ENCODE peak calls at places on chromosome 13, in nine cellular contexts. G is heart right ventricle, A is AG09309, Y is AG04450, S is endothelial cell of umbilical vein, W is AG04449, V is OCI-LY7, H is choroid plexus epithelial cell, N is cardiac fibroblast. E is an unnamed sample.

GRCh38 chr13:37753776-37754175 is 115.8 kb downstream of the TRPC4 start:
- DNase-seq in Y (no peak), S (no peak), G (no peak), H (no peak), W (no peak), A (no peak), V (no peak), N (no peak), E (no peak)

GRCh38 chr13:77623797-77624196 is 73.7 kb upstream of the SLAIN1 start:
- DNase-seq in S (no peak), Y (no peak), N (no peak), A (no peak), G (no peak), W (no peak), V (no peak), H (no peak), E (no peak)

GRCh38 chr13:85509512-85509911 is 289.7 kb downstream of the SLITRK6 start:
- DNase-seq in A (no peak), N (no peak), G (no peak), W (no peak), Y (no peak), V (no peak), H (peak), S (no peak), E (no peak)

GRCh38 chr13:30735025-30735967 is at the start of gene ALOX5AP:
- DNase-seq in S (no peak), H (peak), N (no peak), W (no peak), Y (no peak), A (no peak), G (no peak), V (peak), E (no peak)

GRCh38 chr13:75869981-75870380 is 233.9 kb downstream of the LMO7 start:
- DNase-seq in N (no peak), Y (no peak), A (no peak), S (no peak), H (no peak), G (no peak), W (no peak), V (no peak), E (no peak)

GRCh38 chr13:52838433-52839107 is 9.9 kb downstream of the PCDH8 start:
- DNase-seq in H (no peak), Y (no peak), S (no peak), N (no peak), G (no peak), V (no peak), W (no peak), A (no peak), E (no peak)

GRCh38 chr13:32010137-32010536 is 21.4 kb upstream of the FRY start:
- DNase-seq in Y (no peak), G (no peak), W (no peak), V (no peak), N (peak), H (peak), S (no peak), A (no peak), E (no peak)

GRCh38 chr13:53151692-53152421 is 123.2 kb downstream of the OLFM4 start:
- DNase-seq in W (no peak), H (peak), A (no peak), V (peak), G (no peak), S (peak), N (peak), Y (no peak), E (no peak)

GRCh38 chr13:25468330-25469178 is 96.8 kb downstream of the ATP8A2 start:
- DNase-seq in N (no peak), S (no peak), H (peak), G (no peak), Y (no peak), V (no peak), A (no peak), W (no peak), E (no peak)

GRCh38 chr13:109626386-109627171 is 159.8 kb downstream of the IRS2 start:
- DNase-seq in N (no peak), A (no peak), G (no peak), S (no peak), H (no peak), V (no peak), Y (no peak), W (no peak), E (no peak)

GRCh38 chr13:100508996-100509395 is 79.6 kb downstream of the GGACT start:
- DNase-seq in A (no peak), N (no peak), V (no peak), H (peak), G (no peak), W (no peak), S (no peak), Y (no peak), E (no peak)

GRCh38 chr13:110245421-110245899 is 61.5 kb downstream of the COL4A1 start:
- DNase-seq in S (no peak), H (no peak), Y (peak), G (no peak), V (no peak), W (no peak), N (peak), A (no peak), E (no peak)

GRCh38 chr13:51520524-51520923 is 63.7 kb upstream of the WDFY2 start:
- DNase-seq in A (no peak), V (no peak), Y (peak), N (peak), W (no peak), S (no peak), G (no peak), H (peak), E (no peak)

GRCh38 chr13:37306778-37307544 is 201.5 kb upstream of the CSNK1A1L start:
- DNase-seq in W (peak), N (peak), S (peak), H (peak), V (no peak), G (no peak), A (peak), Y (peak), E (peak)

GRCh38 chr13:105672911-105673310 is 862.6 kb downstream of the EFNB2 start:
- DNase-seq in N (no peak), S (no peak), A (no peak), W (no peak), H (no peak), G (no peak), V (no peak), Y (no peak), E (no peak)

GRCh38 chr13:94063096-94063495 is 416.4 kb downstream of the DCT start:
- DNase-seq in S (no peak), H (peak), Y (peak), A (no peak), N (peak), G (no peak), V (no peak), W (no peak), E (peak)

GRCh38 chr13:107642841-107643240 is 572.5 kb downstream of the LIG4 start:
- DNase-seq in S (no peak), H (no peak), V (no peak), G (no peak), N (no peak), W (no peak), Y (peak), A (no peak), E (no peak)

GRCh38 chr13:32086791-32087441 is 55.3 kb downstream of the FRY start:
- DNase-seq in N (peak), V (no peak), A (no peak), G (no peak), W (no peak), H (no peak), S (no peak), Y (no peak), E (no peak)

GRCh38 chr13:112879283-112879833 is 89.7 kb upstream of the MCF2L start:
- DNase-seq in S (no peak), G (peak), W (peak), A (peak), H (no peak), Y (no peak), N (peak), V (no peak), E (no peak)

GRCh38 chr13:34044660-34045080 is 226.7 kb downstream of the RFC3 start:
- DNase-seq in N (peak), V (no peak), G (no peak), W (peak), Y (peak), H (peak), S (peak), A (peak), E (peak)

GRCh38 chr13:52840066-52840465 is 8.4 kb downstream of the PCDH8 start:
- DNase-seq in G (no peak), H (no peak), S (no peak), V (no peak), Y (no peak), A (no peak), N (no peak), W (no peak), E (no peak)

GRCh38 chr13:113967729-113968462 is 6.0 kb downstream of the C13orf46 start:
- DNase-seq in N (no peak), W (no peak), V (no peak), G (no peak), Y (no peak), H (no peak), A (no peak), S (no peak), E (no peak)

GRCh38 chr13:75946746-75947397 is 310.7 kb downstream of the LMO7 start:
- DNase-seq in N (no peak), V (no peak), A (no peak), Y (no peak), W (no peak), S (no peak), H (no peak), G (no peak), E (no peak)

GRCh38 chr13:80399340-80400163 is 58.6 kb upstream of the SPRY2 start:
- DNase-seq in G (no peak), N (no peak), V (no peak), A (no peak), W (no peak), H (peak), Y (no peak), S (no peak), E (peak)

GRCh38 chr13:34409496-34410163 is 532.4 kb upstream of the NBEA start:
- DNase-seq in H (no peak), A (no peak), N (no peak), S (no peak), Y (no peak), G (no peak), V (no peak), W (no peak), E (no peak)

GRCh38 chr13:91406619-91407018 is 8.2 kb downstream of the GPC5 start:
- DNase-seq in H (peak), N (peak), W (no peak), V (peak), G (no peak), S (peak), A (no peak), Y (no peak), E (peak)

GRCh38 chr13:78238911-78239310 is 320.3 kb upstream of the EDNRB start:
- DNase-seq in A (no peak), N (peak), G (no peak), W (no peak), Y (no peak), S (no peak), H (peak), V (no peak), E (no peak)

GRCh38 chr13:50991624-50992610 is 82.3 kb downstream of the RNASEH2B start:
- DNase-seq in A (no peak), N (no peak), G (no peak), S (no peak), W (no peak), Y (no peak), V (no peak), H (no peak), E (no peak)

GRCh38 chr13:109727251-109727650 is 59.1 kb downstream of the IRS2 start:
- DNase-seq in N (no peak), W (no peak), H (no peak), V (no peak), Y (no peak), A (no peak), S (no peak), G (no peak), E (no peak)

GRCh38 chr13:60584976-60585375 is 188.0 kb downstream of the TDRD3 start:
- DNase-seq in W (no peak), V (no peak), S (no peak), H (peak), A (no peak), G (peak), Y (no peak), N (peak), E (no peak)

GRCh38 chr13:60577761-60578160 is 180.7 kb downstream of the TDRD3 start:
- DNase-seq in S (no peak), G (no peak), N (no peak), V (no peak), Y (no peak), H (no peak), W (no peak), A (no peak), E (no peak)

GRCh38 chr13:60583911-60584753 is 187.1 kb downstream of the TDRD3 start:
- DNase-seq in Y (peak), S (no peak), G (no peak), H (peak), N (peak), W (peak), V (no peak), A (peak), E (peak)

DNA sequence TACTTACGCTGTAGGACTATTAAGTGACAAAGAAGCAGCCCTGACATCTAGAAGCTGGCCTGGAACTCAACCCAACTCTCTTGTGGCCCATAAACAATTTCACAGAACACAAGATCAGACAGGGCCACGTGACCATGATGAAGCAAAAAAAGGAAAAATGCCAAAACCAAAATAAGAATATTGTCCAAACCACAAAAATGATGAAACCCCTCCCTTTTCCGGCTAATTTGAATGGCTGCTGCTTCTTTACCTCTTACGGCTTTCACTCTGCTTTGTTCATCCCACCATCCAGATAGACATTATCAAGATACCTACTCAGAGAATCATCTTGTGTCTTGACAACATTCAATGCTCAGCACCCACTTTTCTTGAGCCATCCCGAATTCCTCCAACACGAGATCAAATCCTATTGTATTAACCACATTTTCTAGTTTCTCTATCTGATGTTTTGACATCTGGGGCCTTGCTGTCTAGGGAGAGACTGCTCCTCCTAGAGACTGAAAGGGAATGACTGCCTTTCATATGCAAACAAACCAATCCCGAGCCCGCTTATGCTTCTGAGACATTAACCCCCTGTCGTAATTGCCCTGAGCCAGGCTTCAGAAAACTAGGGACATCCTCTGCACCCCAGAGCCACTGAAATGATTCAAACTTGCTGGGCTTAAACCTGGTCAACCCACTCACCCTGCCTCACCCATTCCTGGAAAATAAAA is 186.3 kb downstream of the TDRD3 start:
- DNase-seq in Y (no peak), A (peak), H (peak), V (no peak), W (peak), S (no peak), N (peak), G (no peak), E (no peak)
- TF ChIP-seq CTCF in Y (no peak), A (peak), H (peak), V (no peak), W (peak), S (no peak), N (peak), G (no peak), E (no peak)

DNA sequence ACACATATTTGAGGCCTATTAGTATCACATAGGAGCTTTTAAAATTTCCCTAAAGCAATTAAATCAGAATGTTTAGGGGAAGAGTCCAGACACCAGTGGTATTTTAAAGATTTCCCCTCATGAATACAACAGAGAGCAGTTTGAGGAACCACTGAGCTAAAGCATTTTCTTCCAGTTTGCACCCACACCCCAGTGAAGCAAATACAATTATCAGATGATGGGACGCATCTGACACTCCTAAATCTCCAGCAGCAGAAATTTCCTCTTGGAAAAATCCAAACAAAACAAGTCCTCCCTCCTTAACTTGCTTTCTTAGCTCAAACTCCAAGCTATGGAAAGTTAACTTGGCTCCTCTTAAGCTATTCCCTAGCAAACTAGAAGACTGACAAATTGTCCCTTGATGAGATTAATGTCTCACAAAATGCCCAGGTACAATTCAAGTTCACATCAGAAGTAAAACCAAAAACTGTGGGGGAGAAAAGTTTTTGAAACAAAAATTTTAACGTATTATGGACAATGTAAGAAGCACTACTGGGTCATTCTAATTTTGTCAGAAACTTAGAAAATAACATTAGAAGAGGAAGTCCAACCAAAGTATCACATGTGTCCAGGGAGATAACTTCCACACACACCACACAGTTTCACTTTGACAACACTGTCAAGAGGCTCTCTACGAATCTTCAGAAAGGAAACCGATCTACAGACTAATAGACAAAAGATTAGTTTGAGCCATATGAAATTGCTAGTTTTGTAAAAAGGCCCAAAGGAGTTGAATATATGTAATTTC is 74.1 kb downstream of the ABCC4 start:
- DNase-seq in V (no peak), S (peak), G (no peak), A (no peak), H (no peak), W (no peak), N (no peak), Y (no peak), E (no peak)
- H3K4me3 ChIP-seq in V (no peak), S (no peak), G (no peak), A (no peak), H (no peak), W (no peak), N (no peak), Y (no peak), E (no peak)

DNA sequence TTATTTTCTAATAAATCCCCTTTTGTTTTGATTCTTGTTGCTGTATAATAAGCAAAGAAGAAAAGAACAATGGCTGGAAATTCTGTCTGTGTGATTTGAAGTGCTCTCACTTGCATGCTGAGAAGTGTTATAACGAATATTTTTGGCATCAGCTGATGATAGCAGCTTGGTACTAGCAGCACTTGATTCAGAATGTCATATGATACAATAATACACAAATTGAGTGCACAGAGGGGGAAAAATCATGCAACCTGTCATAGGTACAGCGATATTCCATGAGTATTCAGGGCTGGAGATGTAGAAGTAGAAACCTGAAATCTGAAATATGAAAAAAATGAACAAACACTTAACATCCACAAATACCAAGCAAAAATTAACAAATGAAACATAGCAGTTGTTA is 108.1 kb downstream of the FGF14 start:
- DNase-seq in W (no peak), V (no peak), S (no peak), G (no peak), Y (no peak), N (no peak), A (no peak), H (no peak), E (no peak)
- TF ChIP-seq CTCF in W (no peak), V (no peak), S (no peak), G (no peak), Y (no peak), N (no peak), A (no peak), H (no peak), E (no peak)

GRCh38 chr13:26760835-26761582 is 423 bp upstream of the GPR12 start:
- DNase-seq in Y (no peak), H (no peak), G (no peak), W (no peak), N (no peak), V (no peak), A (no peak), S (no peak), E (no peak)

GRCh38 chr13:26758496-26759155 is 2.0 kb downstream of the GPR12 start:
- DNase-seq in W (no peak), V (no peak), N (no peak), G (no peak), A (no peak), S (no peak), Y (no peak), H (no peak), E (no peak)

GRCh38 chr13:26759907-26760834 is at the start of gene GPR12:
- DNase-seq in W (no peak), S (peak), H (peak), N (peak), V (no peak), A (no peak), Y (no peak), G (no peak), E (no peak)

DNA sequence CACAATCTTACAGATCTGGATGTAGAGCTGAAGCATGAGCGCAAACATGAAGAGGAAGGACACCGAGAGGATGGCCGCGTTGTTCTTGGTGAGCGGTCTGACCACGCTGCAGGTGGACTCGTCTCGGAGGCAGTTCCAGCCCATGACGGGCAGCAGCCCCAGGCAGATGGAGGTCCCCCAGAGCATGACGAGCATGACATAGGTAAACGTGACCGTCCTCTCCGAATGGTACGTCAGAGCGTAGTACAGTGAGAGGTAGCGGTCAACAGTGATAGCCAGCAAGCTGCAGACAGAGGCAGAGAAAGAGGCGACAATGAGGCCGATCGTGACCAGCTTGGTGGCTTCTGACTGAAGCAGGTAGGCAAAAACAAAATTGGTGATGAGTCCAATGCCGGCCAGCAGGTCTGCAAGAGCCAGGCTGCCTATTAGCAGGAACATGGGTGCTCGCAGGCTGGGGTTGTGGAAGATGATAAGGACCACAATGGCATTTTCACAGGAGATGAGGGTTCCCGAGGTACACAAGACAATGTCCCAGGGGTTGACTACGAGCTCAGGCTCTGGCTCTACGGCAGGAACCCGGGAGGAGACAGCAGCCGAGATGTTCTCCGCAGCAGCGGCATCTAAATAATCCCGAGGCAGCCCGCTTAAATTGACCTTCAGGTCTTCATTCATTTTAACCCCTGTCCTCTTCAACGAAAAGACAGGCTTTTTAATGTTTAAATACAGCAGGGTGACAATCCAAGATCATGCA is 1.3 kb downstream of the GPR12 start:
- DNase-seq in A (no peak), N (no peak), W (no peak), Y (no peak), S (no peak), V (no peak), H (no peak), G (no peak), E (no peak)
- H3K4me3 ChIP-seq in A (no peak), N (no peak), W (no peak), Y (no peak), S (no peak), V (no peak), H (no peak), G (peak), E (no peak)

E was measured in HFF-Myc.